ENCODE peak calls at places on chromosomes 1 and 21, in eight cellular contexts. One of them, this sample, is unnamed.

GRCh38 chr1:220511785-220512184 is 16.2 kb upstream of the MARK1 start:
- DNase-seq in head of caudate nucleus: no peak
- DNase-seq in activated T-helper 1 cell treated with anti-CD3 and anti-CD28 coated beads, Interleukin-2, amount 50 U/mL, for 16 hours: no peak
- DNase-seq in NCI-H1105: no peak
- DNase-seq in foreskin fibroblast: no peak
- DNase-seq in NCI-H510A: no peak
- DNase-seq in NK-92 treated with Interleukin-12 subunit alpha and Interleukin-12 subunit beta, amount 100 ng/mL, for 24 hours: no peak
- DNase-seq in left ventricle myocardium superior: peak; percentile 44
- DNase-seq in this sample: no peak

GRCh38 chr1:168225476-168226190 is at the start of gene SFT2D2:
- DNase-seq in foreskin fibroblast: peak; percentile 71
- DNase-seq in activated T-helper 1 cell treated with anti-CD3 and anti-CD28 coated beads, Interleukin-2, amount 50 U/mL, for 16 hours: peak; percentile 53
- DNase-seq in NCI-H1105: peak; percentile 84
- DNase-seq in head of caudate nucleus: peak; percentile 74
- DNase-seq in NCI-H510A: peak; percentile 74
- DNase-seq in left ventricle myocardium superior: peak; percentile 90
- DNase-seq in NK-92 treated with Interleukin-12 subunit alpha and Interleukin-12 subunit beta, amount 100 ng/mL, for 24 hours: peak; percentile 67
- DNase-seq in this sample: peak; percentile 57

GRCh38 chr1:204190212-204191211 is 5.8 kb downstream of the KISS1 start:
- DNase-seq in head of caudate nucleus: no peak
- DNase-seq in NCI-H1105: no peak
- DNase-seq in foreskin fibroblast: no peak
- DNase-seq in NCI-H510A: peak; percentile 39
- DNase-seq in activated T-helper 1 cell treated with anti-CD3 and anti-CD28 coated beads, Interleukin-2, amount 50 U/mL, for 16 hours: no peak
- DNase-seq in left ventricle myocardium superior: peak; percentile 32
- DNase-seq in NK-92 treated with Interleukin-12 subunit alpha and Interleukin-12 subunit beta, amount 100 ng/mL, for 24 hours: no peak
- DNase-seq in this sample: no peak

GRCh38 chr1:214702561-214702960 is 99.6 kb downstream of the CENPF start:
- DNase-seq in foreskin fibroblast: no peak
- DNase-seq in NK-92 treated with Interleukin-12 subunit alpha and Interleukin-12 subunit beta, amount 100 ng/mL, for 24 hours: no peak
- DNase-seq in left ventricle myocardium superior: no peak
- DNase-seq in NCI-H1105: no peak
- DNase-seq in activated T-helper 1 cell treated with anti-CD3 and anti-CD28 coated beads, Interleukin-2, amount 50 U/mL, for 16 hours: no peak
- DNase-seq in NCI-H510A: no peak
- DNase-seq in head of caudate nucleus: no peak
- DNase-seq in this sample: no peak

GRCh38 chr1:33311706-33312412 is 9.0 kb downstream of the A3GALT2 start:
- DNase-seq in NCI-H1105: no peak
- DNase-seq in left ventricle myocardium superior: no peak
- DNase-seq in NCI-H510A: no peak
- DNase-seq in foreskin fibroblast: no peak
- DNase-seq in activated T-helper 1 cell treated with anti-CD3 and anti-CD28 coated beads, Interleukin-2, amount 50 U/mL, for 16 hours: no peak
- DNase-seq in head of caudate nucleus: no peak
- DNase-seq in NK-92 treated with Interleukin-12 subunit alpha and Interleukin-12 subunit beta, amount 100 ng/mL, for 24 hours: no peak
- DNase-seq in this sample: no peak

GRCh38 chr1:183912265-183912886 is 107.5 kb downstream of the RGL1 start:
- DNase-seq in NK-92 treated with Interleukin-12 subunit alpha and Interleukin-12 subunit beta, amount 100 ng/mL, for 24 hours: no peak
- DNase-seq in left ventricle myocardium superior: no peak
- DNase-seq in head of caudate nucleus: no peak
- DNase-seq in activated T-helper 1 cell treated with anti-CD3 and anti-CD28 coated beads, Interleukin-2, amount 50 U/mL, for 16 hours: no peak
- DNase-seq in foreskin fibroblast: no peak
- DNase-seq in NCI-H1105: no peak
- DNase-seq in NCI-H510A: no peak
- DNase-seq in this sample: no peak

GRCh38 chr1:5746611-5747427 is 245.4 kb downstream of the NPHP4 start:
- DNase-seq in NK-92 treated with Interleukin-12 subunit alpha and Interleukin-12 subunit beta, amount 100 ng/mL, for 24 hours: no peak
- DNase-seq in NCI-H1105: peak; percentile 78
- DNase-seq in activated T-helper 1 cell treated with anti-CD3 and anti-CD28 coated beads, Interleukin-2, amount 50 U/mL, for 16 hours: no peak
- DNase-seq in NCI-H510A: no peak
- DNase-seq in foreskin fibroblast: no peak
- DNase-seq in left ventricle myocardium superior: no peak
- DNase-seq in head of caudate nucleus: no peak
- DNase-seq in this sample: no peak

GRCh38 chr1:178220094-178220493 is 126.2 kb downstream of the RASAL2 start:
- DNase-seq in NCI-H1105: no peak
- DNase-seq in head of caudate nucleus: no peak
- DNase-seq in left ventricle myocardium superior: no peak
- DNase-seq in activated T-helper 1 cell treated with anti-CD3 and anti-CD28 coated beads, Interleukin-2, amount 50 U/mL, for 16 hours: no peak
- DNase-seq in NK-92 treated with Interleukin-12 subunit alpha and Interleukin-12 subunit beta, amount 100 ng/mL, for 24 hours: no peak
- DNase-seq in foreskin fibroblast: peak; percentile 49
- DNase-seq in NCI-H510A: no peak
- DNase-seq in this sample: no peak

GRCh38 chr1:199149591-199149990 is 510.8 kb downstream of the PTPRC start:
- DNase-seq in head of caudate nucleus: no peak
- DNase-seq in foreskin fibroblast: no peak
- DNase-seq in left ventricle myocardium superior: no peak
- DNase-seq in NCI-H510A: no peak
- DNase-seq in NK-92 treated with Interleukin-12 subunit alpha and Interleukin-12 subunit beta, amount 100 ng/mL, for 24 hours: no peak
- DNase-seq in NCI-H1105: no peak
- DNase-seq in activated T-helper 1 cell treated with anti-CD3 and anti-CD28 coated beads, Interleukin-2, amount 50 U/mL, for 16 hours: no peak
- DNase-seq in this sample: no peak

GRCh38 chr1:174995916-174996315 is 3.8 kb upstream of the CACYBP start:
- DNase-seq in NCI-H510A: no peak
- DNase-seq in NCI-H1105: no peak
- DNase-seq in foreskin fibroblast: no peak
- DNase-seq in head of caudate nucleus: no peak
- DNase-seq in activated T-helper 1 cell treated with anti-CD3 and anti-CD28 coated beads, Interleukin-2, amount 50 U/mL, for 16 hours: no peak
- DNase-seq in left ventricle myocardium superior: no peak
- DNase-seq in NK-92 treated with Interleukin-12 subunit alpha and Interleukin-12 subunit beta, amount 100 ng/mL, for 24 hours: no peak
- DNase-seq in this sample: no peak

GRCh38 chr1:115564201-115564600 is 77.6 kb upstream of the VANGL1 start:
- DNase-seq in left ventricle myocardium superior: no peak
- DNase-seq in NCI-H1105: no peak
- DNase-seq in NK-92 treated with Interleukin-12 subunit alpha and Interleukin-12 subunit beta, amount 100 ng/mL, for 24 hours: no peak
- DNase-seq in foreskin fibroblast: no peak
- DNase-seq in head of caudate nucleus: no peak
- DNase-seq in NCI-H510A: no peak
- DNase-seq in activated T-helper 1 cell treated with anti-CD3 and anti-CD28 coated beads, Interleukin-2, amount 50 U/mL, for 16 hours: no peak
- DNase-seq in this sample: no peak

GRCh38 chr1:156894001-156894400 is 483 bp downstream of the PEAR1 start:
- DNase-seq in NK-92 treated with Interleukin-12 subunit alpha and Interleukin-12 subunit beta, amount 100 ng/mL, for 24 hours: no peak
- DNase-seq in NCI-H1105: no peak
- DNase-seq in left ventricle myocardium superior: no peak
- DNase-seq in head of caudate nucleus: no peak
- DNase-seq in NCI-H510A: no peak
- DNase-seq in activated T-helper 1 cell treated with anti-CD3 and anti-CD28 coated beads, Interleukin-2, amount 50 U/mL, for 16 hours: no peak
- DNase-seq in foreskin fibroblast: no peak
- DNase-seq in this sample: no peak

GRCh38 chr1:31736675-31737074 is 27.5 kb downstream of the ADGRB2 start:
- DNase-seq in NK-92 treated with Interleukin-12 subunit alpha and Interleukin-12 subunit beta, amount 100 ng/mL, for 24 hours: no peak
- DNase-seq in NCI-H1105: no peak
- DNase-seq in left ventricle myocardium superior: no peak
- DNase-seq in activated T-helper 1 cell treated with anti-CD3 and anti-CD28 coated beads, Interleukin-2, amount 50 U/mL, for 16 hours: no peak
- DNase-seq in foreskin fibroblast: no peak
- DNase-seq in NCI-H510A: no peak
- DNase-seq in head of caudate nucleus: peak; percentile 39
- DNase-seq in this sample: no peak

GRCh38 chr21:32597205-32597604 is 11.9 kb upstream of the TCP10L start:
- DNase-seq in left ventricle myocardium superior: no peak
- DNase-seq in NCI-H1105: no peak
- DNase-seq in NCI-H510A: no peak
- DNase-seq in NK-92 treated with Interleukin-12 subunit alpha and Interleukin-12 subunit beta, amount 100 ng/mL, for 24 hours: no peak
- DNase-seq in head of caudate nucleus: no peak
- DNase-seq in activated T-helper 1 cell treated with anti-CD3 and anti-CD28 coated beads, Interleukin-2, amount 50 U/mL, for 16 hours: no peak
- DNase-seq in foreskin fibroblast: peak; percentile 86
- DNase-seq in this sample: no peak

GRCh38 chr1:156746381-156746715 is 5.1 kb downstream of the HDGF start:
- DNase-seq in left ventricle myocardium superior: no peak
- DNase-seq in NCI-H1105: no peak
- DNase-seq in head of caudate nucleus: no peak
- DNase-seq in foreskin fibroblast: no peak
- DNase-seq in NCI-H510A: no peak
- DNase-seq in NK-92 treated with Interleukin-12 subunit alpha and Interleukin-12 subunit beta, amount 100 ng/mL, for 24 hours: no peak
- DNase-seq in activated T-helper 1 cell treated with anti-CD3 and anti-CD28 coated beads, Interleukin-2, amount 50 U/mL, for 16 hours: no peak
- DNase-seq in this sample: no peak

GRCh38 chr1:117664314-117664713 is 58.5 kb downstream of the TENT5C start:
- DNase-seq in NCI-H510A: no peak
- DNase-seq in head of caudate nucleus: no peak
- DNase-seq in NK-92 treated with Interleukin-12 subunit alpha and Interleukin-12 subunit beta, amount 100 ng/mL, for 24 hours: peak; percentile 53
- DNase-seq in foreskin fibroblast: no peak
- DNase-seq in left ventricle myocardium superior: no peak
- DNase-seq in activated T-helper 1 cell treated with anti-CD3 and anti-CD28 coated beads, Interleukin-2, amount 50 U/mL, for 16 hours: no peak
- DNase-seq in NCI-H1105: no peak
- DNase-seq in this sample: no peak

GRCh38 chr1:160109686-160110085 is 5.9 kb upstream of the ATP1A2 start:
- DNase-seq in left ventricle myocardium superior: no peak
- DNase-seq in head of caudate nucleus: no peak
- DNase-seq in foreskin fibroblast: no peak
- DNase-seq in NCI-H510A: no peak
- DNase-seq in NCI-H1105: no peak
- DNase-seq in activated T-helper 1 cell treated with anti-CD3 and anti-CD28 coated beads, Interleukin-2, amount 50 U/mL, for 16 hours: no peak
- DNase-seq in NK-92 treated with Interleukin-12 subunit alpha and Interleukin-12 subunit beta, amount 100 ng/mL, for 24 hours: no peak
- DNase-seq in this sample: no peak

GRCh38 chr21:21332492-21332891 is 334.3 kb downstream of the NCAM2 start:
- DNase-seq in NK-92 treated with Interleukin-12 subunit alpha and Interleukin-12 subunit beta, amount 100 ng/mL, for 24 hours: no peak
- DNase-seq in NCI-H1105: no peak
- DNase-seq in head of caudate nucleus: no peak
- DNase-seq in NCI-H510A: no peak
- DNase-seq in activated T-helper 1 cell treated with anti-CD3 and anti-CD28 coated beads, Interleukin-2, amount 50 U/mL, for 16 hours: no peak
- DNase-seq in left ventricle myocardium superior: no peak
- DNase-seq in foreskin fibroblast: no peak
- DNase-seq in this sample: no peak

GRCh38 chr1:94698759-94699502 is 121.2 kb upstream of the SLC44A3 start:
- DNase-seq in foreskin fibroblast: peak; percentile 67
- DNase-seq in NCI-H510A: no peak
- DNase-seq in activated T-helper 1 cell treated with anti-CD3 and anti-CD28 coated beads, Interleukin-2, amount 50 U/mL, for 16 hours: no peak
- DNase-seq in head of caudate nucleus: no peak
- DNase-seq in left ventricle myocardium superior: no peak
- DNase-seq in NK-92 treated with Interleukin-12 subunit alpha and Interleukin-12 subunit beta, amount 100 ng/mL, for 24 hours: no peak
- DNase-seq in NCI-H1105: no peak
- DNase-seq in this sample: no peak

GRCh38 chr1:193486671-193487229 is 300.3 kb upstream of the B3GALT2 start:
- DNase-seq in activated T-helper 1 cell treated with anti-CD3 and anti-CD28 coated beads, Interleukin-2, amount 50 U/mL, for 16 hours: no peak
- DNase-seq in left ventricle myocardium superior: no peak
- DNase-seq in NK-92 treated with Interleukin-12 subunit alpha and Interleukin-12 subunit beta, amount 100 ng/mL, for 24 hours: no peak
- DNase-seq in NCI-H1105: no peak
- DNase-seq in NCI-H510A: no peak
- DNase-seq in foreskin fibroblast: no peak
- DNase-seq in head of caudate nucleus: no peak
- DNase-seq in this sample: no peak

GRCh38 chr1:150487763-150488115 is 520 bp downstream of the TARS2 start:
- DNase-seq in head of caudate nucleus: no peak
- DNase-seq in foreskin fibroblast: no peak
- DNase-seq in NK-92 treated with Interleukin-12 subunit alpha and Interleukin-12 subunit beta, amount 100 ng/mL, for 24 hours: no peak
- DNase-seq in left ventricle myocardium superior: peak; percentile 9
- DNase-seq in NCI-H1105: no peak
- DNase-seq in activated T-helper 1 cell treated with anti-CD3 and anti-CD28 coated beads, Interleukin-2, amount 50 U/mL, for 16 hours: no peak
- DNase-seq in NCI-H510A: no peak
- DNase-seq in this sample: no peak

GRCh38 chr1:21663251-21663950 is 5.8 kb downstream of the RAP1GAP start:
- DNase-seq in activated T-helper 1 cell treated with anti-CD3 and anti-CD28 coated beads, Interleukin-2, amount 50 U/mL, for 16 hours: no peak
- DNase-seq in head of caudate nucleus: no peak
- DNase-seq in foreskin fibroblast: no peak
- DNase-seq in NK-92 treated with Interleukin-12 subunit alpha and Interleukin-12 subunit beta, amount 100 ng/mL, for 24 hours: no peak
- DNase-seq in NCI-H510A: no peak
- DNase-seq in NCI-H1105: no peak
- DNase-seq in left ventricle myocardium superior: peak; percentile 55
- DNase-seq in this sample: no peak

GRCh38 chr1:17558954-17559617 is 19.6 kb downstream of the ARHGEF10L start:
- DNase-seq in activated T-helper 1 cell treated with anti-CD3 and anti-CD28 coated beads, Interleukin-2, amount 50 U/mL, for 16 hours: no peak
- DNase-seq in head of caudate nucleus: no peak
- DNase-seq in NK-92 treated with Interleukin-12 subunit alpha and Interleukin-12 subunit beta, amount 100 ng/mL, for 24 hours: no peak
- DNase-seq in NCI-H510A: no peak
- DNase-seq in left ventricle myocardium superior: no peak
- DNase-seq in NCI-H1105: no peak
- DNase-seq in foreskin fibroblast: no peak
- DNase-seq in this sample: no peak

GRCh38 chr1:203148127-203148526 is 20.6 kb downstream of the ADORA1 start:
- DNase-seq in NCI-H510A: no peak
- DNase-seq in foreskin fibroblast: no peak
- DNase-seq in activated T-helper 1 cell treated with anti-CD3 and anti-CD28 coated beads, Interleukin-2, amount 50 U/mL, for 16 hours: no peak
- DNase-seq in head of caudate nucleus: no peak
- DNase-seq in NK-92 treated with Interleukin-12 subunit alpha and Interleukin-12 subunit beta, amount 100 ng/mL, for 24 hours: no peak
- DNase-seq in left ventricle myocardium superior: no peak
- DNase-seq in NCI-H1105: no peak
- DNase-seq in this sample: no peak

GRCh38 chr1:240445369-240445768 is 166.6 kb downstream of the GREM2 start:
- DNase-seq in foreskin fibroblast: no peak
- DNase-seq in NK-92 treated with Interleukin-12 subunit alpha and Interleukin-12 subunit beta, amount 100 ng/mL, for 24 hours: no peak
- DNase-seq in NCI-H510A: no peak
- DNase-seq in activated T-helper 1 cell treated with anti-CD3 and anti-CD28 coated beads, Interleukin-2, amount 50 U/mL, for 16 hours: no peak
- DNase-seq in head of caudate nucleus: no peak
- DNase-seq in NCI-H1105: no peak
- DNase-seq in left ventricle myocardium superior: no peak
- DNase-seq in this sample: no peak

GRCh38 chr1:41743361-41743760 is 175.4 kb downstream of the HIVEP3 start:
- DNase-seq in NK-92 treated with Interleukin-12 subunit alpha and Interleukin-12 subunit beta, amount 100 ng/mL, for 24 hours: no peak
- DNase-seq in NCI-H510A: no peak
- DNase-seq in activated T-helper 1 cell treated with anti-CD3 and anti-CD28 coated beads, Interleukin-2, amount 50 U/mL, for 16 hours: no peak
- DNase-seq in head of caudate nucleus: no peak
- DNase-seq in NCI-H1105: no peak
- DNase-seq in left ventricle myocardium superior: no peak
- DNase-seq in foreskin fibroblast: peak; percentile 71
- DNase-seq in this sample: no peak

GRCh38 chr1:214241060-214241459 is 39.9 kb upstream of the SMYD2 start:
- DNase-seq in NCI-H510A: no peak
- DNase-seq in NCI-H1105: no peak
- DNase-seq in head of caudate nucleus: no peak
- DNase-seq in NK-92 treated with Interleukin-12 subunit alpha and Interleukin-12 subunit beta, amount 100 ng/mL, for 24 hours: no peak
- DNase-seq in foreskin fibroblast: no peak
- DNase-seq in activated T-helper 1 cell treated with anti-CD3 and anti-CD28 coated beads, Interleukin-2, amount 50 U/mL, for 16 hours: no peak
- DNase-seq in left ventricle myocardium superior: no peak
- DNase-seq in this sample: no peak

GRCh38 chr1:47997289-47998200 is at the start of gene TRABD2B:
- DNase-seq in foreskin fibroblast: peak; percentile 57
- DNase-seq in head of caudate nucleus: peak; percentile 81
- DNase-seq in NCI-H510A: peak; percentile 20
- DNase-seq in NCI-H1105: peak; percentile 41
- DNase-seq in activated T-helper 1 cell treated with anti-CD3 and anti-CD28 coated beads, Interleukin-2, amount 50 U/mL, for 16 hours: peak; percentile 37
- DNase-seq in NK-92 treated with Interleukin-12 subunit alpha and Interleukin-12 subunit beta, amount 100 ng/mL, for 24 hours: no peak
- DNase-seq in left ventricle myocardium superior: peak; percentile 90
- DNase-seq in this sample: no peak

GRCh38 chr1:33060579-33061083 is 20.3 kb upstream of the AZIN2 start:
- DNase-seq in NK-92 treated with Interleukin-12 subunit alpha and Interleukin-12 subunit beta, amount 100 ng/mL, for 24 hours: no peak
- DNase-seq in left ventricle myocardium superior: peak; percentile 82
- DNase-seq in foreskin fibroblast: peak; percentile 57
- DNase-seq in NCI-H1105: no peak
- DNase-seq in NCI-H510A: no peak
- DNase-seq in activated T-helper 1 cell treated with anti-CD3 and anti-CD28 coated beads, Interleukin-2, amount 50 U/mL, for 16 hours: no peak
- DNase-seq in head of caudate nucleus: peak; percentile 67
- DNase-seq in this sample: no peak